ENCODE peak calls at places on chromosomes 16 and 17, in six cellular contexts. J is activated naive CD8-positive, alpha-beta T cell treated with anti-CD3 and anti-CD28 coated beads for 36 hours; F is T-cell; M is kidney tubule cell; K is A172; U is glutamatergic neuron. C is an unnamed sample.

GRCh38 chr16:3060339-3061127 is 4.9 kb upstream of the IL32 start:
- DNase-seq in K (no peak), F (no peak), U (no peak), J (no peak), M (no peak), C (no peak)

GRCh38 chr16:67403976-67404555 is 10.8 kb upstream of the TPPP3 start:
- DNase-seq in J (no peak), F (no peak), U (no peak), M (no peak), K (no peak), C (no peak)

GRCh38 chr17:56739376-56739775 is 94.3 kb downstream of the C17orf67 start:
- DNase-seq in U (no peak), M (no peak), K (no peak), F (no peak), J (no peak), C (no peak)

GRCh38 chr16:89191033-89191900 is 9.1 kb downstream of the SLC22A31 start:
- DNase-seq in M (no peak), K (no peak), J (peak; percentile 3), F (no peak), U (peak; percentile 27), C (no peak)

GRCh38 chr17:47315451-47316266 is 8.1 kb upstream of the EFCAB13 start:
- DNase-seq in U (peak; percentile 32), K (peak; percentile 72), F (no peak), J (no peak), M (peak; percentile 77), C (peak; percentile 64)

GRCh38 chr16:10231563-10231962 is 49.3 kb upstream of the GRIN2A start:
- DNase-seq in K (no peak), M (no peak), U (no peak), F (no peak), J (no peak), C (no peak)

GRCh38 chr16:72934661-72935403 is 113.1 kb downstream of the ZFHX3 start:
- DNase-seq in M (no peak), J (no peak), U (no peak), K (no peak), F (no peak), C (no peak)

GRCh38 chr16:15966420-15967222 is 17.2 kb downstream of the ABCC1 start:
- DNase-seq in M (peak; percentile 76), F (no peak), K (peak; percentile 93), U (no peak), J (no peak), C (no peak)

GRCh38 chr16:56094231-56094630 is 97.1 kb upstream of the GNAO1 start:
- DNase-seq in K (no peak), J (no peak), U (no peak), M (no peak), F (no peak), C (no peak)

GRCh38 chr17:76714822-76715461 is 4.2 kb upstream of the MXRA7 start:
- DNase-seq in M (peak; percentile 48), U (peak; percentile 83), F (peak; percentile 70), K (peak; percentile 52), J (peak; percentile 71), C (peak; percentile 76)

GRCh38 chr16:1079786-1080525 is 7.4 kb downstream of the SSTR5 start:
- DNase-seq in U (peak; percentile 29), F (no peak), J (no peak), M (no peak), K (no peak), C (no peak)

GRCh38 chr17:31721291-31722025 is 137.6 kb downstream of the COPRS start:
- DNase-seq in U (no peak), K (no peak), J (no peak), M (no peak), F (no peak), C (no peak)

GRCh38 chr17:64024781-64025731 is 4.6 kb upstream of the ICAM2 start:
- DNase-seq in F (peak; percentile 40), K (no peak), M (peak; percentile 60), J (peak; percentile 26), U (no peak), C (no peak)